ENCODE peak calls at places on chromosomes 2 and 18, in six cellular contexts. One of them, this sample, is unnamed.

GRCh38 chr2:317501-318424 is 29.9 kb upstream of the ALKAL2 start:
- DNase-seq in neural progenitor cell: peak; percentile 67
- DNase-seq in MCF 10A: no peak
- DNase-seq in left ventricle myocardium inferior: no peak
- DNase-seq in A549: no peak
- DNase-seq in IMR-90: peak; percentile 10
- DNase-seq in this sample: peak; percentile 4

GRCh38 chr2:18436408-18437077 is 123.9 kb downstream of the RDH14 start:
- DNase-seq in neural progenitor cell: no peak
- DNase-seq in MCF 10A: no peak
- DNase-seq in left ventricle myocardium inferior: no peak
- DNase-seq in A549: no peak
- DNase-seq in IMR-90: peak; percentile 70
- DNase-seq in this sample: no peak

GRCh38 chr2:222518570-222519381 is 94.4 kb downstream of the SGPP2 start:
- DNase-seq in neural progenitor cell: peak; percentile 27
- DNase-seq in MCF 10A: peak; percentile 96
- DNase-seq in left ventricle myocardium inferior: no peak
- DNase-seq in A549: no peak
- DNase-seq in IMR-90: no peak
- DNase-seq in this sample: peak; percentile 26

GRCh38 chr2:222399038-222399783 is 25.1 kb upstream of the SGPP2 start:
- DNase-seq in neural progenitor cell: no peak
- DNase-seq in MCF 10A: no peak
- DNase-seq in left ventricle myocardium inferior: no peak
- DNase-seq in A549: no peak
- DNase-seq in IMR-90: no peak
- DNase-seq in this sample: no peak

GRCh38 chr18:76882186-76882585 is 59.8 kb downstream of the ZNF236 start:
- DNase-seq in neural progenitor cell: no peak
- DNase-seq in MCF 10A: no peak
- DNase-seq in left ventricle myocardium inferior: no peak
- DNase-seq in A549: no peak
- DNase-seq in IMR-90: no peak
- DNase-seq in this sample: no peak

GRCh38 chr2:110716959-110717645 is 15.3 kb upstream of the ACOXL start:
- DNase-seq in neural progenitor cell: no peak
- DNase-seq in MCF 10A: peak; percentile 49
- DNase-seq in left ventricle myocardium inferior: no peak
- DNase-seq in A549: no peak
- DNase-seq in IMR-90: no peak
- DNase-seq in this sample: no peak

GRCh38 chr2:207929923-207930322 is 95.4 kb downstream of the PLEKHM3 start:
- DNase-seq in neural progenitor cell: no peak
- DNase-seq in MCF 10A: no peak
- DNase-seq in left ventricle myocardium inferior: no peak
- DNase-seq in A549: no peak
- DNase-seq in IMR-90: no peak
- DNase-seq in this sample: no peak

GRCh38 chr2:68714866-68715265 is 19.7 kb upstream of the ARHGAP25 start:
- DNase-seq in neural progenitor cell: no peak
- DNase-seq in MCF 10A: no peak
- DNase-seq in left ventricle myocardium inferior: peak; percentile 51
- DNase-seq in A549: no peak
- DNase-seq in IMR-90: no peak
- DNase-seq in this sample: no peak

GRCh38 chr18:23204589-23205235 is 69.4 kb downstream of the CABLES1 start:
- DNase-seq in neural progenitor cell: no peak
- DNase-seq in MCF 10A: no peak
- DNase-seq in left ventricle myocardium inferior: no peak
- DNase-seq in A549: no peak
- DNase-seq in IMR-90: no peak
- DNase-seq in this sample: no peak

GRCh38 chr18:21115519-21116411 is 4.2 kb upstream of the ROCK1 start:
- DNase-seq in neural progenitor cell: peak; percentile 39
- DNase-seq in MCF 10A: no peak
- DNase-seq in left ventricle myocardium inferior: no peak
- DNase-seq in A549: no peak
- DNase-seq in IMR-90: peak; percentile 65
- DNase-seq in this sample: peak; percentile 33

GRCh38 chr18:13159579-13159978 is 59.0 kb upstream of the LDLRAD4 start:
- DNase-seq in neural progenitor cell: peak; percentile 77
- DNase-seq in MCF 10A: peak; percentile 69
- DNase-seq in left ventricle myocardium inferior: no peak
- DNase-seq in A549: peak; percentile 59
- DNase-seq in IMR-90: peak; percentile 73
- DNase-seq in this sample: peak; percentile 79

GRCh38 chr2:132804045-132804444 is 134.0 kb upstream of the LYPD1 start:
- DNase-seq in neural progenitor cell: no peak
- DNase-seq in MCF 10A: peak; percentile 39
- DNase-seq in left ventricle myocardium inferior: no peak
- DNase-seq in A549: peak; percentile 60
- DNase-seq in IMR-90: peak; percentile 86
- DNase-seq in this sample: peak; percentile 18

GRCh38 chr18:3703732-3704176 is 253.8 kb downstream of the TGIF1 start:
- DNase-seq in neural progenitor cell: peak; percentile 81
- DNase-seq in MCF 10A: peak; percentile 66
- DNase-seq in left ventricle myocardium inferior: peak; percentile 44
- DNase-seq in A549: peak; percentile 72
- DNase-seq in IMR-90: peak; percentile 73
- DNase-seq in this sample: peak; percentile 82

GRCh38 chr18:79278896-79279295 is 116.8 kb upstream of the NFATC1 start:
- DNase-seq in neural progenitor cell: no peak
- DNase-seq in MCF 10A: no peak
- DNase-seq in left ventricle myocardium inferior: no peak
- DNase-seq in A549: no peak
- DNase-seq in IMR-90: no peak
- DNase-seq in this sample: no peak

GRCh38 chr2:10721344-10722251 is at the start of gene ATP6V1C2:
- DNase-seq in neural progenitor cell: peak; percentile 91
- DNase-seq in MCF 10A: peak; percentile 31
- DNase-seq in left ventricle myocardium inferior: no peak
- DNase-seq in A549: no peak
- DNase-seq in IMR-90: no peak
- DNase-seq in this sample: no peak

GRCh38 chr2:132581917-132582316 is 88.1 kb downstream of the LYPD1 start:
- DNase-seq in neural progenitor cell: no peak
- DNase-seq in MCF 10A: no peak
- DNase-seq in left ventricle myocardium inferior: no peak
- DNase-seq in A549: no peak
- DNase-seq in IMR-90: no peak
- DNase-seq in this sample: no peak

GRCh38 chr2:203498161-203498560 is 36.9 kb downstream of the RAPH1 start:
- DNase-seq in neural progenitor cell: no peak
- DNase-seq in MCF 10A: peak; percentile 68
- DNase-seq in left ventricle myocardium inferior: no peak
- DNase-seq in A549: peak; percentile 74
- DNase-seq in IMR-90: peak; percentile 89
- DNase-seq in this sample: peak; percentile 88

GRCh38 chr2:210363261-210363660 is 48.3 kb upstream of the MYL1 start:
- DNase-seq in neural progenitor cell: no peak
- DNase-seq in MCF 10A: peak; percentile 14
- DNase-seq in left ventricle myocardium inferior: no peak
- DNase-seq in A549: peak; percentile 18
- DNase-seq in IMR-90: no peak
- DNase-seq in this sample: no peak

GRCh38 chr2:111049792-111050640 is 70.7 kb upstream of the BCL2L11 start:
- DNase-seq in neural progenitor cell: no peak
- DNase-seq in MCF 10A: no peak
- DNase-seq in left ventricle myocardium inferior: no peak
- DNase-seq in A549: no peak
- DNase-seq in IMR-90: no peak
- DNase-seq in this sample: no peak

DNA sequence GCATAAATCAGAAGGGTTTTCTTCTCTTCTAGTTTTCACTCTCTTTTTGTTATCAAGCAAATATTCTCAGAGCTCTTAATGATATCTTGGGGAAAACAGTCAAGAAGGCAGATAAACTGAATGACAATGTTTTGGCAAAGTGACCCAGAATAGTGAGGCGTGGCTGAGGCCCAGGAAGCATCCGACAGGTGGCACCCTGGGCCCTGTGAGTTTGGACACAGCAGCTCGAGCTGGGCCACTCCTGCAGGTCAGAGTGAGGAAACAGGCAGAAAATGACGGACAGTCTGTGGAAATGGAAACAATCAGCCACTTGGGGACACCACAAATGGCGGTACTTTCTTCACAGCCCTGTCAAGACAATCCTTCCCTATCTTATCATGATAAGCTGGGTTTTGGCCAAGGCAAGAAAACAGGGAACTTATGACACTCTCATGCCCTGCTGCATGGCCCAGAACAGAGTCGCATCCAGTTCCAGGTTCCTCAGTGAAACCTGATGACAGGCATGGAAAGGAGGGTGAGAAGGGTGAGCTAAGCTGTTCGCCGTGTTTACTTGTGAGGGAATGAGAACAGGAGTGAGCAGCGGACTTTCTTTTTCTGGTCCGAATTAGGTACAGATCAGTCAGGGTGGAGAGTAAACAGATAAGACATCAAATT is 32.1 kb downstream of the MRPL44 start:
- DNase-seq in neural progenitor cell: peak; percentile 58
- DNase-seq in MCF 10A: peak; percentile 42
- DNase-seq in left ventricle myocardium inferior: no peak
- DNase-seq in A549: peak; percentile 30
- DNase-seq in IMR-90: no peak
- DNase-seq in this sample: no peak
- TF ChIP-seq CTCF in neural progenitor cell: peak; percentile 40
- TF ChIP-seq CTCF in MCF 10A: peak; percentile 9
- TF ChIP-seq CTCF in left ventricle myocardium inferior: no peak
- TF ChIP-seq CTCF in A549: no peak
- TF ChIP-seq CTCF in IMR-90: no peak
- TF ChIP-seq CTCF in this sample: no peak

GRCh38 chr2:149564983-149565382 is 22.6 kb downstream of the MMADHC start:
- DNase-seq in neural progenitor cell: no peak
- DNase-seq in MCF 10A: no peak
- DNase-seq in left ventricle myocardium inferior: no peak
- DNase-seq in A549: no peak
- DNase-seq in IMR-90: no peak
- DNase-seq in this sample: no peak
- TF ChIP-seq CTCF in neural progenitor cell: no peak
- TF ChIP-seq CTCF in MCF 10A: no peak
- TF ChIP-seq CTCF in left ventricle myocardium inferior: no peak
- TF ChIP-seq CTCF in A549: no peak
- TF ChIP-seq CTCF in IMR-90: no peak
- TF ChIP-seq CTCF in this sample: no peak

GRCh38 chr2:177799531-177799930 is 273.0 kb downstream of the PDE11A start:
- DNase-seq in neural progenitor cell: peak; percentile 63
- DNase-seq in MCF 10A: peak; percentile 54
- DNase-seq in left ventricle myocardium inferior: no peak
- DNase-seq in A549: peak; percentile 41
- DNase-seq in IMR-90: peak; percentile 12
- DNase-seq in this sample: peak; percentile 24
- TF ChIP-seq CTCF in neural progenitor cell: peak; percentile 79
- TF ChIP-seq CTCF in MCF 10A: peak; percentile 62
- TF ChIP-seq CTCF in left ventricle myocardium inferior: peak; percentile 67
- TF ChIP-seq CTCF in A549: peak; percentile 48
- TF ChIP-seq CTCF in IMR-90: peak; percentile 30
- TF ChIP-seq CTCF in this sample: peak; percentile 65

GRCh38 chr2:131039535-131039907 is 53.7 kb downstream of the FAM168B start:
- DNase-seq in neural progenitor cell: no peak
- DNase-seq in MCF 10A: no peak
- DNase-seq in left ventricle myocardium inferior: no peak
- DNase-seq in A549: no peak
- DNase-seq in IMR-90: no peak
- DNase-seq in this sample: no peak

GRCh38 chr2:131041402-131042160 is 51.7 kb downstream of the FAM168B start:
- DNase-seq in neural progenitor cell: no peak
- DNase-seq in MCF 10A: no peak
- DNase-seq in left ventricle myocardium inferior: no peak
- DNase-seq in A549: no peak
- DNase-seq in IMR-90: no peak
- DNase-seq in this sample: no peak

GRCh38 chr2:131039908-131040660 is 53.2 kb downstream of the FAM168B start:
- DNase-seq in neural progenitor cell: no peak
- DNase-seq in MCF 10A: no peak
- DNase-seq in left ventricle myocardium inferior: no peak
- DNase-seq in A549: no peak
- DNase-seq in IMR-90: peak; percentile 35
- DNase-seq in this sample: no peak

GRCh38 chr2:131042161-131042775 is 51.0 kb downstream of the FAM168B start:
- DNase-seq in neural progenitor cell: no peak
- DNase-seq in MCF 10A: peak; percentile 28
- DNase-seq in left ventricle myocardium inferior: no peak
- DNase-seq in A549: no peak
- DNase-seq in IMR-90: no peak
- DNase-seq in this sample: no peak

DNA sequence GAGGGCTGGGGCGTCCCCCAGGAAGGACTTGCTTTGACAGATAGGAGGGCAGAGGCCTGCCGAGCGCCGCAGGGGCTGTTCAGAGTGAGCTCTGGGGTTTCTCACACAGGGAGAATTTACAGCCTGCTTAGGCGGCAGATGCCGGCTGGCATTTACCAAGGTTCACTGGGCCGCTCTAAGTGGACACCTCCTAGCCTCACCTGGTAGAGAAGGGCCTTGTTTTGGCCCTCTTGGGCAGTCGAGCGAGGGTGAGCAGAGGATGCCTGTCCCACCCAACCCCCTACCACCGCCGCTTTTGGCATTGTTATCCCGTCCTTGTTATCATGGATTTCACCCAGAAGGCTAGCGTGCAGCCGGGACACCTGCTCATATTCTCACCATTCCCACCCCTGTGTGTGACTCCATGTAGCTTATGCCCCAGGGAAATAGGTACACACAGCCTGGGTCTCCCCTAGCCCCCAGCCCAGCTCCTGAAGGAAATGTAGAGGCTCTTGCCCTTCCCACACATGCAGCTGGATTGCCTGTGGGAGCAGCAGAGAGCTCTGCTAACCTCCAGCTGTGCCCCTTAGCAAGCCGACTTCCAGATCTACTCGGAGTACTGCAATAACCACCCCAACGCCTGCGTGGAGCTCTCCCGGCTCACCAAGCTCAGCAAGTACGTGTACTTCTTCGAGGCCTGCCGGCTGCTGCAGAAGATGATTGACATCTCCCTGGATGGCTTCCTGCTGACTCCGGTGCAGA is 52.4 kb downstream of the FAM168B start:
- DNase-seq in neural progenitor cell: no peak
- DNase-seq in MCF 10A: no peak
- DNase-seq in left ventricle myocardium inferior: no peak
- DNase-seq in A549: no peak
- DNase-seq in IMR-90: no peak
- DNase-seq in this sample: peak; percentile 21
- TF ChIP-seq CTCF in neural progenitor cell: peak; percentile 29
- TF ChIP-seq CTCF in MCF 10A: no peak
- TF ChIP-seq CTCF in left ventricle myocardium inferior: peak; percentile 12
- TF ChIP-seq CTCF in A549: no peak
- TF ChIP-seq CTCF in IMR-90: peak; percentile 13
- TF ChIP-seq CTCF in this sample: peak; percentile 28

GRCh38 chr18:4762399-4762798 is 307.3 kb upstream of the DLGAP1 start:
- DNase-seq in neural progenitor cell: no peak
- DNase-seq in MCF 10A: no peak
- DNase-seq in left ventricle myocardium inferior: no peak
- DNase-seq in A549: no peak
- DNase-seq in IMR-90: no peak
- DNase-seq in this sample: no peak

DNA sequence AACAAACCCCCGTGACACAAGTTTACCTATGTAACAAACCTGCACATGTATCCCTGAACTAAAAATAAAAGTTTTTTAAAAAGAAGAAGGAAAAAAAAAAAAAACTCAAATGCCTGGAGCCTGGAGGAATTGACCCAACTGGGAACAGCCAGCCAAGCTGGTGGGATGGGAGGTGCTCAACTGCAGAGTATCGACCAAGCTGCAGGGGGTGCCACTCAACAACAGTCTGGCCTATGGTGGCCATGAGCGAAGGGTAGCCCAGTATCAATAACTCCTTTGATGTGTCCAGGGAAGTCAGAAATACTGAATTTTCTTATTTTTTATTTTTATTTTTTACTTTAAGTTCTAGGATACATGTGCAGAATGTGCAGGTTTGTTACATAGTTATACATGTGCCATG is 310.3 kb upstream of the DLGAP1 start:
- DNase-seq in neural progenitor cell: no peak
- DNase-seq in MCF 10A: no peak
- DNase-seq in left ventricle myocardium inferior: no peak
- DNase-seq in A549: no peak
- DNase-seq in IMR-90: no peak
- DNase-seq in this sample: no peak
- TF ChIP-seq CTCF in neural progenitor cell: no peak
- TF ChIP-seq CTCF in MCF 10A: no peak
- TF ChIP-seq CTCF in left ventricle myocardium inferior: no peak
- TF ChIP-seq CTCF in A549: no peak
- TF ChIP-seq CTCF in IMR-90: no peak
- TF ChIP-seq CTCF in this sample: no peak